ENCODE peak calls at places on chromosome 7, in five cellular contexts. T is activated CD8-positive, alpha-beta T cell treated with anti-CD3 and anti-CD28 coated beads for 36 hours; H is stimulated activated CD8-positive, alpha-beta memory T cell treated with anti-CD3 and anti-CD28 coated beads, Interleukin-15, amount 100 ng/mL, for 4 hours; I is kidney; J is HS-5. S is an unnamed sample.

GRCh38 chr7:88254721-88255120 is 34.9 kb upstream of the SRI start:
- DNase-seq in T (no peak), H (no peak), I (no peak), J (peak), S (no peak)

GRCh38 chr7:87600130-87601124 is at the start of gene ABCB1:
- DNase-seq in T (peak), H (no peak), I (peak), J (no peak), S (peak)

GRCh38 chr7:923108-924041 is 31.1 kb downstream of the ADAP1 start:
- DNase-seq in T (peak), H (peak), I (peak), J (no peak), S (peak)

GRCh38 chr7:90891529-90891928 is 295.4 kb downstream of the CDK14 start:
- DNase-seq in T (no peak), H (no peak), I (no peak), J (no peak), S (no peak)

GRCh38 chr7:128104109-128104742 is 73.0 kb upstream of the LRRC4 start:
- DNase-seq in T (peak), H (no peak), I (no peak), J (no peak), S (no peak)

GRCh38 chr7:2521341-2521745 is 1.8 kb downstream of the LFNG start:
- DNase-seq in T (peak), H (no peak), I (no peak), J (no peak), S (no peak)

GRCh38 chr7:131533151-131533559 is 23.3 kb downstream of the PODXL start:
- DNase-seq in T (no peak), H (no peak), I (peak), J (no peak), S (no peak)

GRCh38 chr7:149759111-149759510 is 14.3 kb downstream of the ZNF467 start:
- DNase-seq in T (no peak), H (no peak), I (no peak), J (no peak), S (no peak)

GRCh38 chr7:12493866-12494265 is 76.7 kb upstream of the SCIN start:
- DNase-seq in T (no peak), H (no peak), I (no peak), J (no peak), S (no peak)

GRCh38 chr7:94823952-94824351 is 83.4 kb upstream of the PPP1R9A start:
- DNase-seq in T (no peak), H (no peak), I (no peak), J (peak), S (peak)

GRCh38 chr7:11751807-11752389 is 80.1 kb downstream of the THSD7A start:
- DNase-seq in T (no peak), H (no peak), I (no peak), J (no peak), S (peak)

GRCh38 chr7:30594055-30594539 is 581 bp upstream of the GARS1 start:
- DNase-seq in T (peak), H (no peak), I (peak), J (no peak), S (no peak)

GRCh38 chr7:50657341-50657873 is 92.2 kb upstream of the DDC start:
- DNase-seq in T (no peak), H (no peak), I (peak), J (no peak), S (peak)

GRCh38 chr7:8491106-8491505 is 57.7 kb downstream of the NXPH1 start:
- DNase-seq in T (no peak), H (no peak), I (no peak), J (no peak), S (no peak)

GRCh38 chr7:82167568-82168314 is 275.8 kb downstream of the CACNA2D1 start:
- DNase-seq in T (no peak), H (no peak), I (no peak), J (no peak), S (no peak)

GRCh38 chr7:31076051-31076450 is 23.9 kb downstream of the ADCYAP1R1 start:
- DNase-seq in T (no peak), H (no peak), I (peak), J (no peak), S (no peak)

GRCh38 chr7:107262857-107263256 is 94.1 kb downstream of the HBP1 start:
- DNase-seq in T (no peak), H (no peak), I (no peak), J (no peak), S (no peak)

GRCh38 chr7:6558837-6559236 is 7.6 kb upstream of the GRID2IP start:
- DNase-seq in T (peak), H (no peak), I (no peak), J (no peak), S (peak)

GRCh38 chr7:31910191-31910590 is 160.0 kb downstream of the PDE1C start:
- DNase-seq in T (no peak), H (no peak), I (no peak), J (no peak), S (no peak)

S was measured in mesenchymal stem cell.